ENCODE peak calls at places on chromosome 6, in nine cellular contexts. G is A549; D is gastrocnemius medialis; W is substantia nigra; N is psoas muscle; U is CD4-positive, alpha-beta T cell; I is left ventricle myocardium inferior; R is astrocyte; O is GM23248. C is an unnamed sample.

GRCh38 chr6:74731204-74731603 is 474.6 kb downstream of the COL12A1 start:
- DNase-seq in W (no peak), G (no peak), I (no peak), R (peak; percentile 77), N (no peak), D (no peak), U (no peak), O (peak; percentile 39), C (no peak)

GRCh38 chr6:65637289-65638046 is 69.6 kb downstream of the EYS start:
- DNase-seq in N (no peak), G (no peak), O (no peak), U (no peak), R (no peak), D (no peak), I (no peak), W (no peak), C (no peak)

GRCh38 chr6:64330694-64331309 is 695.2 kb downstream of the PHF3 start:
- DNase-seq in W (peak; percentile 60), R (peak; percentile 1), O (peak; percentile 69), U (no peak), D (no peak), N (peak; percentile 68), I (peak; percentile 58), G (peak; percentile 43), C (peak; percentile 20)

GRCh38 chr6:139380168-139380567 is 5.7 kb upstream of the CITED2 start:
- DNase-seq in G (no peak), R (no peak), D (no peak), O (no peak), I (no peak), N (no peak), W (no peak), U (no peak), C (no peak)

GRCh38 chr6:88520020-88520338 is 353.8 kb upstream of the CNR1 start:
- DNase-seq in R (no peak), G (no peak), N (no peak), U (no peak), W (no peak), D (no peak), I (no peak), O (no peak), C (no peak)

GRCh38 chr6:9101920-9102319 is 666.6 kb upstream of the SLC35B3 start:
- DNase-seq in W (no peak), R (no peak), O (no peak), G (no peak), U (no peak), N (no peak), I (no peak), D (no peak), C (no peak)

GRCh38 chr6:106510090-106510970 is 119.0 kb downstream of the RTN4IP1 start:
- DNase-seq in U (peak; percentile 64), I (peak; percentile 36), W (no peak), R (no peak), D (no peak), G (peak; percentile 48), N (peak; percentile 64), O (peak; percentile 62), C (no peak)

GRCh38 chr6:134352786-134353480 is 35.0 kb upstream of the SGK1 start:
- DNase-seq in U (no peak), N (no peak), D (no peak), I (no peak), W (no peak), O (peak; percentile 88), R (peak; percentile 93), G (no peak), C (no peak)

GRCh38 chr6:36113049-36113448 is 17.3 kb upstream of the MAPK13 start:
- DNase-seq in N (no peak), I (no peak), D (no peak), W (no peak), U (no peak), O (no peak), G (no peak), R (no peak), C (no peak)

GRCh38 chr6:36111526-36111925 is 18.8 kb upstream of the MAPK13 start:
- DNase-seq in N (no peak), I (no peak), W (no peak), G (no peak), O (no peak), D (no peak), U (no peak), R (no peak), C (no peak)

GRCh38 chr6:36115412-36115811 is 14.9 kb upstream of the MAPK13 start:
- DNase-seq in N (no peak), I (no peak), O (no peak), D (no peak), G (no peak), W (no peak), R (no peak), U (no peak), C (no peak)

GRCh38 chr6:36114798-36115408 is 15.4 kb upstream of the MAPK13 start:
- DNase-seq in O (no peak), U (no peak), I (no peak), N (no peak), R (no peak), W (no peak), G (no peak), D (no peak), C (no peak)

DNA sequence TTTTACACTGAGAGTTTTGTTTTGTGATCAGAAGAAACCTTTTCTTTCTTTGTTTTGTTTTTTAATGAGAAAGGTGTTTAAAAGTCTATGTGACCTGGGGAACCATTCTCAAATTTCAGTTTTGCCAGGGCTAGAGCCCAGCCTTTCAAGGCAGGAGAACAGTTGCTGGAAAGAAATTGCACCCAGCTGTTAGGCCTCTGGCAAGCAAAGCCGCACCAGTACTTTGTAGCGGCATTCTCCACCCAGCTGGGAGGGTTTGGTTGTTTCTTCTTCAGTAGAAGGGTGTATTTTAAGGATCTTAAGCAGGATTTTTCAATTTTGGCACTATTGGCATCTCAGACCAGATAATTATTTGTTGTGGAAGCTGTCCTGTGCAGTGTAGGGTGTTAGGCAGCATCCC is 16.6 kb upstream of the MAPK13 start:
- DNase-seq in U (no peak), G (no peak), R (no peak), I (no peak), W (no peak), D (no peak), O (no peak), N (no peak), C (no peak)
- H3K27ac ChIP-seq in U (no peak overlapping the region), G (no peak overlapping the region), R (no peak overlapping the region), I (no peak overlapping the region), W (no peak overlapping the region), D (no peak overlapping the region), O (no peak overlapping the region), N (no peak overlapping the region), C (no peak overlapping the region)

DNA sequence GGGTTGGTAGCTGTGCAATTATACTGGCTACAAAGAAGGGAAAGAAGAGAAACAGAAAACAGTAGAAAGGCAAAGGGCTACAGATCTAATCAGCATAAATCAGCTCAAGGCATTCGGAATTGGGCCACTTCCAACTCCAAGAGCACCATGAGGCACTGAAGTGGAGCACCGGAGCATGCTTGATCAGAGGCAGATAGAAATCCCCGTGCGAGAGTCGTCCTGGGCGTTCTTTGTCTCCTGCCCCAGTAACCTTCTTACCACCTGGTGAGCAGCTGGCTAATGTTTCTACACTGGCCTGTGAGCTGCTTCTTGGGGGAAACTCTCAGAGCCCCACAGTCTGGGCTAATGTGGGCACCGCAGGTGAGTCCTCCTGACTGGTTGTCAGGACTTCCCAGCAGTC is 16.7 kb downstream of the NEDD9 start:
- DNase-seq in D (no peak), O (no peak), R (peak; percentile 60), W (no peak), I (no peak), U (no peak), N (no peak), G (peak; percentile 29), C (no peak)
- H3K27ac ChIP-seq in D (peak overlapping the region; percentile 84), O (no peak overlapping the region), R (peak overlapping the region; percentile 11), W (no peak overlapping the region), I (peak overlapping the region; percentile 87), U (no peak overlapping the region), N (peak overlapping the region; percentile 71), G (peak overlapping the region; percentile 93), C (peak overlapping the region; percentile 20)

GRCh38 chr6:144012534-144012933 is 4.5 kb upstream of the PLAGL1 start:
- DNase-seq in I (no peak), W (no peak), U (no peak), G (no peak), D (no peak), N (no peak), R (peak; percentile 51), O (peak; percentile 77), C (no peak)

GRCh38 chr6:144007455-144007778 is 642 bp downstream of the PLAGL1 start:
- DNase-seq in O (no peak), N (no peak), G (no peak), D (no peak), I (no peak), W (no peak), R (no peak), U (no peak), C (no peak)

GRCh38 chr6:144006731-144007454 is 1.2 kb downstream of the PLAGL1 start:
- DNase-seq in W (no peak), U (no peak), N (peak; percentile 52), D (no peak), G (peak; percentile 19), I (no peak), O (peak; percentile 65), R (peak; percentile 71), C (no peak)

GRCh38 chr6:144008501-144009245 is 614 bp upstream of the PLAGL1 start:
- DNase-seq in G (peak; percentile 7), I (no peak), U (no peak), O (peak; percentile 22), R (no peak), D (no peak), W (no peak), N (no peak), C (no peak)

GRCh38 chr6:144007779-144008500 is at the start of gene PLAGL1:
- DNase-seq in O (peak; percentile 82), R (peak; percentile 45), U (no peak), W (no peak), N (peak; percentile 84), D (peak; percentile 38), I (peak; percentile 72), G (peak; percentile 50), C (no peak)
- H3K27ac ChIP-seq in O (peak within 1 kb of the TSS; percentile 72), R (peak within 1 kb of the TSS; percentile 79), U (no peak within 1 kb of the TSS), W (no peak within 1 kb of the TSS), N (peak within 1 kb of the TSS; percentile 63), D (peak within 1 kb of the TSS; percentile 49), I (peak within 1 kb of the TSS; percentile 78), G (peak within 1 kb of the TSS; percentile 89), C (no peak within 1 kb of the TSS)

GRCh38 chr6:144352310-144352709 is 67.2 kb downstream of the UTRN start:
- DNase-seq in W (no peak), N (no peak), O (no peak), U (no peak), G (no peak), I (no peak), R (no peak), D (no peak), C (no peak)

GRCh38 chr6:144351741-144352140 is 66.6 kb downstream of the UTRN start:
- DNase-seq in W (no peak), R (peak; percentile 60), D (peak; percentile 28), G (no peak), O (peak; percentile 48), U (no peak), I (no peak), N (no peak), C (no peak)

GRCh38 chr6:144351338-144351737 is 66.2 kb downstream of the UTRN start:
- DNase-seq in N (no peak), R (no peak), I (no peak), O (no peak), G (no peak), U (no peak), W (no peak), D (no peak), C (no peak)

GRCh38 chr6:144350176-144350575 is 65.0 kb downstream of the UTRN start:
- DNase-seq in W (no peak), R (no peak), O (no peak), I (no peak), N (no peak), U (no peak), G (no peak), D (no peak), C (no peak)

GRCh38 chr6:144353871-144354314 is 68.8 kb downstream of the UTRN start:
- DNase-seq in I (no peak), N (no peak), W (no peak), O (no peak), U (no peak), G (no peak), D (no peak), R (no peak), C (no peak)
- H3K27ac ChIP-seq in I (peak overlapping the region; percentile 63), N (no peak overlapping the region), W (no peak overlapping the region), O (no peak overlapping the region), U (peak overlapping the region; percentile 43), G (no peak overlapping the region), D (no peak overlapping the region), R (no peak overlapping the region), C (no peak overlapping the region)

C was measured in caudate nucleus.